ENCODE peak calls at places on chromosomes 12 and 14, in four cellular contexts. E, Q, Y and L are unnamed samples.

GRCh38 chr14:105647784-105648608 is 121.6 kb downstream of the TMEM121 start:
- DNase-seq in Y (no peak), E (no peak), Q (no peak), L (no peak)

GRCh38 chr14:60977848-60978247 is 3.0 kb downstream of the TRMT5 start:
- DNase-seq in Y (no peak), Q (no peak), E (no peak), L (no peak)

GRCh38 chr12:100443434-100443833 is 30.2 kb upstream of the NR1H4 start:
- DNase-seq in Q (no peak), E (no peak), Y (no peak), L (no peak)

GRCh38 chr14:29749327-29749726 is 178.3 kb downstream of the PRKD1 start:
- DNase-seq in Q (no peak), Y (no peak), E (no peak), L (no peak)

GRCh38 chr14:23094666-23095195 is at the start of gene ACIN1:
- DNase-seq in Y (peak; percentile 65), Q (peak; percentile 100), E (peak; percentile 95), L (peak; percentile 80)

GRCh38 chr12:70994217-70994788 is 73.8 kb upstream of the PTPRR start:
- DNase-seq in Q (no peak), E (no peak), Y (no peak), L (no peak)

GRCh38 chr12:124609041-124609984 is 41.9 kb upstream of the NCOR2 start:
- DNase-seq in Q (no peak), Y (peak; percentile 52), E (peak; percentile 81), L (no peak)

GRCh38 chr12:99911076-99911475 is 73.7 kb downstream of the ANKS1B start:
- DNase-seq in E (peak; percentile 5), Y (no peak), Q (no peak), L (no peak)

GRCh38 chr12:62210422-62210821 is 49.8 kb upstream of the USP15 start:
- DNase-seq in E (peak; percentile 28), Q (no peak), Y (no peak), L (no peak)

GRCh38 chr14:24964048-24964447 is 85.9 kb downstream of the STXBP6 start:
- DNase-seq in Q (no peak), E (no peak), Y (no peak), L (no peak)

GRCh38 chr12:117599849-117600248 is 238.4 kb upstream of the NOS1 start:
- DNase-seq in E (peak; percentile 46), Q (no peak), Y (no peak), L (no peak)

GRCh38 chr14:101480022-101480746 is 81.1 kb upstream of the DIO3 start:
- DNase-seq in Y (no peak), Q (no peak), E (no peak), L (no peak)

GRCh38 chr12:54027442-54027786 is 826 bp upstream of the HOXC6 start:
- DNase-seq in Q (no peak), E (no peak), Y (no peak), L (no peak)

GRCh38 chr12:54029529-54030441 is 1.5 kb downstream of the HOXC6 start:
- DNase-seq in Q (peak; percentile 69), Y (no peak), E (no peak), L (no peak)

GRCh38 chr12:54030442-54030801 is 2.2 kb downstream of the HOXC6 start:
- DNase-seq in E (no peak), Y (no peak), Q (no peak), L (no peak)

GRCh38 chr12:54026640-54027441 is 1.4 kb upstream of the HOXC6 start:
- DNase-seq in Y (no peak), E (no peak), Q (no peak), L (no peak)

GRCh38 chr12:54028324-54029201 is at the start of gene HOXC6:
- DNase-seq in Q (no peak), Y (no peak), E (no peak), L (no peak)
- H3K9ac ChIP-seq in Q (no peak within 1 kb of the TSS), Y (peak within 1 kb of the TSS; percentile 31), E (no peak within 1 kb of the TSS), L (no peak within 1 kb of the TSS)

GRCh38 chr12:97493729-97494128 is 31.1 kb downstream of the RMST start:
- DNase-seq in Q (no peak), Y (no peak), E (no peak), L (no peak)
- TF ChIP-seq SUZ12 in Q (no peak), Y (no peak), E (no peak), L (no peak)

GRCh38 chr12:109714141-109714912 is 702 bp downstream of the FAM222A start:
- DNase-seq in E (peak; percentile 50), Y (no peak), Q (peak; percentile 81), L (peak; percentile 44)
- H3K9ac ChIP-seq in E (peak overlapping the region; percentile 66), Y (no peak overlapping the region), Q (peak overlapping the region; percentile 75), L (peak overlapping the region; percentile 81)

GRCh38 chr12:113163030-113163360 is 13.5 kb downstream of the CFAP73 start:
- DNase-seq in Q (no peak), E (no peak), Y (no peak), L (no peak)

GRCh38 chr12:113162102-113163029 is 12.8 kb downstream of the CFAP73 start:
- DNase-seq in E (no peak), Y (no peak), Q (no peak), L (no peak)

GRCh38 chr12:113159937-113160336 is 10.4 kb downstream of the CFAP73 start:
- DNase-seq in Y (no peak), Q (no peak), E (no peak), L (no peak)

GRCh38 chr12:113164014-113164413 is 14.5 kb downstream of the CFAP73 start:
- DNase-seq in Q (no peak), Y (no peak), E (no peak), L (no peak)

DNA sequence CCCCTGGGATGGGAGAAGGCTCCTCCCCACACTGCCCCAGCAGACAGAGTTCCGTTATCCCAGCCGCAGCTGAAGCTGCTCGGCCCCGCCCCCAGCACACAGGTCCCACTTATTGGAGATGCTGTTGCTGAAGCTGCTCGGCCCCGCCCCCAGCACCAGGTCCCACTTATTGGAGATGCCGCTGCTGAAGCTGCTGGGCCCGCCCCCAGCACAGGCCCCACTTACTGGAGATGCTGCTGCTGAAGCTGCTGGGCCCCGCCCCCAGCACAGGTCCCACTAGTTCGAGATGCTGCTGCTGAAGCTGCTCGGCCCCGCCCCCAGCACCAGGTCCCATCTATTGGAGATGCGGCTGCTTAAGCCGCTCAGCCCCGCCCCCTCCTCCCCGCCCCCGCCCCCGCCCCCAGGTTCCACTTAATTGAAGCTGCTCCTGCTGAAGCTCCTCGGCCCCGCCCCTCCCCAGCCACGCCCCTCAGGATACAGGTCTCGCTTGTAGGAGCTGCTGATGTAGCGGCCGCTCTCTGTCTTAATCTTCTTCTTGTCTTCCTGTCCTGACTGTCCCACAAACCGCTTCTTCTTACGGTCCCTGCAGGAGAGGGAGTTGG is 12.0 kb downstream of the CFAP73 start:
- DNase-seq in Q (peak; percentile 95), Y (no peak), E (no peak), L (peak; percentile 97)
- TF ChIP-seq SUZ12 in Q (no peak), Y (no peak), E (no peak), L (no peak)

DNA sequence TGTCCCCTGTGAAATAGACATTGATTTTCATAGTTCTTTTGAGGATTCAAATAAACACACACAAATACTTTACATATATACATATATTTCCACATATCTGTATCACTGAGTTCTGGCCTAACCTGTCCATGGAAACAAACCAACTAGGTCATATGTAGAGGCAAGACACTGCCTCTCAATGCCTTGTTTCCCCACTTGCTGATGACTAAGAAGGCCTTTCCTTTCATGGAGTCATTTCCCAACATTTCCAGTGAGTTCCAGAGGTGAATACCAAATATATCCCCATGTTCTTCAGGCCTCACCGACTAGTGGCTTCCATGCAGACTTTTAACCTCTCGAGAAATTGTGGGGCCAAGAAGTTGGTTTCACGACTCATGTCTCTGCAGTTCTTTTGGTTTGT is 120.8 kb downstream of the DNAI7 start:
- DNase-seq in Q (no peak), E (no peak), Y (no peak), L (no peak)
- H3K9ac ChIP-seq in Q (no peak overlapping the region), E (no peak overlapping the region), Y (no peak overlapping the region), L (no peak overlapping the region)

DNA sequence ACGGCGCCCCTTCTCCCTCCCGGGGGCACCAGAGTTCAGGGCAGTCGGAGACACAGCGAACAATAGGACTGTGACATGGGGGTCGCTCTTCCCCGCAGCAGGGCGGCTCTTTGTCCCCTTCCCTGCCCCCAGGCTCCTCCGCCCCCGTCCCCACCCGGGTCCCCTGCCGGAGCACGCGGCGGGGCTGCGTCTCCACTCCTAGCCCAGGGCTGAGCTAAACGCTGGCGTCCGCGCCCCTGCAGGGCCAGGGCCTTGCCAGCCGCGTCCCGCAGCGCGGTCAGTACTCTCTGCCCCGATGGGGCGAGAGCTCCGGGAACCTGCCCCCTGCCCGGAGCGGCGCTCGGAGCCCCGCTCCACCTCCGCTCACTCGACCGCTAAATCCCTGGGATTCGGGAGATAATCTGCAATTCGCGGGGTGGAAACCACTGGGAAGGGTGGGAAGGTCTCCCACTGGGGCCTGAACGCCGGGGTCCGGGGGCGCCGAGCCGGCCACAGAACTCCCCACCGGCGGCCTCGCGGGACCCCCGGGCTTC is 825 bp upstream of the CCDC85C start:
- DNase-seq in Y (no peak), Q (no peak), E (no peak), L (no peak)
- TF ChIP-seq SUZ12 in Y (no peak), Q (no peak), E (no peak), L (no peak)

GRCh38 chr12:27782481-27782880 is 2.4 kb upstream of the MANSC4 start:
- DNase-seq in E (no peak), Q (no peak), Y (no peak), L (no peak)
- H3K9ac ChIP-seq in E (no peak overlapping the region), Q (no peak overlapping the region), Y (no peak overlapping the region), L (no peak overlapping the region)

DNA sequence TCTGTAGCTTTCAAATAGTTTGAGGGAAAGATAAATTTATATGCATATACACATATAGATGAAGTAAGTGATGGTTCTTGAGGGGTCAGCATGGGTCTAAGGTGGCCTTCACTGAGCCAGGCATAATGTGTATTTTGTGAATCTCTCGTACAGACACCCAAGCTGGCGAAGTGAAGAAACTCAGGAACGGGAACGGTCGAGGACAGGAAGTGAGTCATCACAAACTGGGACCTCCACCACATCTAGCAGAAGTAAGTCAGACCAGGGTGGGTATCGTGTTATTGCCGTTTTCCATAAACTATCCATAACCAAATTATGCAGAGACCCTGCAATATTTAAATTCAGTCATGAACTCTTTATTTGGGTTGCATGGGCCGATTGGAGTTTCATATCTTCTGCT is 15.4 kb upstream of the TNS2 start:
- DNase-seq in Q (no peak), Y (no peak), E (no peak), L (no peak)
- TF ChIP-seq SUZ12 in Q (no peak), Y (no peak), E (no peak), L (no peak)